ENCODE peak calls at places on chromosomes 11 and 22, in ten cellular contexts. X is NCI-H1436, Q is AG09309, K is SK-N-SH, J is adrenal gland, E is sciatic nerve, W is cardiac fibroblast, D is HEK293T, P is RPMI8226, H is heart left ventricle. U is an unnamed sample.

GRCh38 chr11:67275606-67276409 is 9.5 kb downstream of the GRK2 start:
- DNase-seq in X (no peak), Q (no peak), K (no peak), J (no peak), E (peak), W (no peak), D (no peak), P (no peak), H (no peak), U (no peak)

GRCh38 chr11:102279641-102280170 is 37.6 kb upstream of the BIRC3 start:
- DNase-seq in X (no peak), Q (peak), K (no peak), J (peak), E (no peak), W (peak), D (peak), P (no peak), H (no peak), U (peak)

GRCh38 chr11:67393437-67393836 is 1.7 kb downstream of the RAD9A start:
- DNase-seq in X (no peak), Q (no peak), K (no peak), J (no peak), E (no peak), W (no peak), D (no peak), P (no peak), H (no peak), U (no peak)

GRCh38 chr22:29883831-29884139 is 811 bp downstream of the MTMR3 start:
- DNase-seq in X (no peak), Q (no peak), K (no peak), J (no peak), E (no peak), W (no peak), D (no peak), P (no peak), H (no peak), U (no peak)

GRCh38 chr11:72364754-72365153 is 69.6 kb downstream of the CLPB start:
- DNase-seq in X (no peak), Q (no peak), K (no peak), J (no peak), E (no peak), W (no peak), D (no peak), P (no peak), H (no peak), U (no peak)

GRCh38 chr11:122696662-122697061 is 41.1 kb downstream of the UBASH3B start:
- DNase-seq in X (no peak), Q (no peak), K (no peak), J (no peak), E (no peak), W (no peak), D (no peak), P (no peak), H (no peak), U (no peak)

GRCh38 chr11:76194872-76195668 is 11.2 kb downstream of the WNT11 start:
- DNase-seq in X (no peak), Q (no peak), K (no peak), J (no peak), E (no peak), W (peak), D (no peak), P (no peak), H (no peak), U (no peak)

GRCh38 chr11:11218287-11218986 is 134.6 kb downstream of the CSNK2A3 start:
- DNase-seq in X (no peak), Q (no peak), K (no peak), J (no peak), E (no peak), W (no peak), D (no peak), P (peak), H (peak), U (no peak)

GRCh38 chr22:26894766-26895485 is 237.5 kb downstream of the MIAT start:
- DNase-seq in X (no peak), Q (peak), K (no peak), J (peak), E (no peak), W (peak), D (no peak), P (no peak), H (no peak), U (no peak)

GRCh38 chr11:100010393-100010792 is 676.7 kb upstream of the ARHGAP42 start:
- DNase-seq in X (no peak), Q (no peak), K (no peak), J (no peak), E (no peak), W (no peak), D (peak), P (no peak), H (no peak), U (no peak)

GRCh38 chr11:68096962-68097361 is 24.2 kb downstream of the CHKA start:
- DNase-seq in X (no peak), Q (no peak), K (no peak), J (no peak), E (no peak), W (no peak), D (no peak), P (no peak), H (no peak), U (no peak)

GRCh38 chr22:27663812-27664211 is 137.7 kb downstream of the MN1 start:
- DNase-seq in X (no peak), Q (no peak), K (no peak), J (no peak), E (no peak), W (no peak), D (no peak), P (no peak), H (no peak), U (no peak)

GRCh38 chr22:18056802-18057474 is 20.9 kb upstream of the PEX26 start:
- DNase-seq in X (no peak), Q (no peak), K (no peak), J (peak), E (no peak), W (no peak), D (no peak), P (no peak), H (no peak), U (no peak)

U was measured in NCI-H526 treated with DMSO at 0.1 percent for 48 hours.